ENCODE peak calls at places on chromosomes 3 and 15, in four cellular contexts. One of them, this sample, is unnamed.

GRCh38 chr15:26438718-26439117 is 334.1 kb downstream of the GABRB3 start:
- DNase-seq in heart left ventricle: no peak
- DNase-seq in tibial artery: no peak
- DNase-seq in left lung: no peak
- DNase-seq in this sample: no peak

GRCh38 chr3:59052803-59053411 is 3.1 kb upstream of the CFAP20DC start:
- DNase-seq in tibial artery: no peak
- DNase-seq in heart left ventricle: no peak
- DNase-seq in left lung: no peak
- DNase-seq in this sample: no peak

GRCh38 chr3:8644748-8645390 is at the start of gene SSUH2:
- DNase-seq in tibial artery: peak; percentile 3
- DNase-seq in left lung: no peak
- DNase-seq in heart left ventricle: no peak
- DNase-seq in this sample: peak; percentile 18

GRCh38 chr15:64522226-64522823 is 61.9 kb downstream of the ZNF609 start:
- DNase-seq in tibial artery: no peak
- DNase-seq in left lung: no peak
- DNase-seq in heart left ventricle: no peak
- DNase-seq in this sample: no peak

GRCh38 chr3:182843478-182843877 is 50.2 kb downstream of the ATP11B start:
- DNase-seq in left lung: no peak
- DNase-seq in heart left ventricle: no peak
- DNase-seq in tibial artery: no peak
- DNase-seq in this sample: no peak

GRCh38 chr3:123122525-123123315 is 55.9 kb downstream of the PDIA5 start:
- DNase-seq in tibial artery: peak; percentile 52
- DNase-seq in heart left ventricle: no peak
- DNase-seq in left lung: no peak
- DNase-seq in this sample: peak; percentile 19

GRCh38 chr3:65439641-65440040 is 599.1 kb downstream of the MAGI1 start:
- DNase-seq in heart left ventricle: peak; percentile 61
- DNase-seq in left lung: no peak
- DNase-seq in tibial artery: peak; percentile 69
- DNase-seq in this sample: no peak

GRCh38 chr3:196272826-196273225 is 14.7 kb downstream of the PCYT1A start:
- DNase-seq in tibial artery: no peak
- DNase-seq in heart left ventricle: peak; percentile 42
- DNase-seq in left lung: no peak
- DNase-seq in this sample: no peak

GRCh38 chr3:123686254-123686653 is 101.4 kb upstream of the HACD2 start:
- DNase-seq in tibial artery: peak; percentile 68
- DNase-seq in left lung: no peak
- DNase-seq in heart left ventricle: no peak
- DNase-seq in this sample: no peak

GRCh38 chr15:79977431-79977940 is 6.5 kb upstream of the BCL2A1 start:
- DNase-seq in left lung: no peak
- DNase-seq in tibial artery: no peak
- DNase-seq in heart left ventricle: no peak
- DNase-seq in this sample: peak; percentile 75

GRCh38 chr15:64987136-64987535 is 2.6 kb downstream of the SPG21 start:
- DNase-seq in heart left ventricle: no peak
- DNase-seq in tibial artery: no peak
- DNase-seq in left lung: no peak
- DNase-seq in this sample: no peak

GRCh38 chr3:72230774-72231379 is 445.9 kb upstream of the PROK2 start:
- DNase-seq in left lung: no peak
- DNase-seq in tibial artery: no peak
- DNase-seq in heart left ventricle: no peak
- DNase-seq in this sample: no peak

GRCh38 chr3:153829596-153830170 is 291.5 kb upstream of the ARHGEF26 start:
- DNase-seq in heart left ventricle: no peak
- DNase-seq in tibial artery: no peak
- DNase-seq in left lung: no peak
- DNase-seq in this sample: no peak

GRCh38 chr3:89216021-89216739 is 108.8 kb downstream of the EPHA3 start:
- DNase-seq in left lung: no peak
- DNase-seq in heart left ventricle: no peak
- DNase-seq in tibial artery: no peak
- DNase-seq in this sample: no peak

GRCh38 chr3:89212614-89213013 is 105.2 kb downstream of the EPHA3 start:
- DNase-seq in left lung: no peak
- DNase-seq in heart left ventricle: no peak
- DNase-seq in tibial artery: no peak
- DNase-seq in this sample: no peak
- H3K4me1 ChIP-seq in left lung: no peaks in the 10 kb centered on the region
- H3K4me1 ChIP-seq in heart left ventricle: peaks cover 7% of the 10 kb centered on the region
- H3K4me1 ChIP-seq in tibial artery: no peaks in the 10 kb centered on the region
- H3K4me1 ChIP-seq in this sample: no peaks in the 10 kb centered on the region

DNA sequence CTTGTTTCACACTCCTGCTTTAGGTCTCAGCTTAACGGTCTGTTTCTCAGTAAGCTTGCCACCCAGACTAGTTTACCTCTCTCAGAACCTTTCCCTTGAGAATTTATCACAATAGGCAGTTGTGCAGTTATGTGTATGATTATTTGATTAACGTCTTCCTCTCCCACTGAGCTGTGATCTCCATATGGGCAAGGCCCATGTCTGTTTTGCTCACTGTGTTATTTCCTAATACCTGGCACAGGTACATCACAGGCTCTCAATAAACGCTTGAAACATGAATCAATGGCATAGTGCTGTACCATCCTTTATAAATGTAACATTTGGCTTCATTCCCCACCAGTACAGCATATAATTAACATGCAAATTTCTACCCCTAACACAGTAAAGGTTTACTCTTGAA is 29.1 kb upstream of the RARRES1 start:
- DNase-seq in left lung: no peak
- DNase-seq in heart left ventricle: no peak
- DNase-seq in tibial artery: no peak
- DNase-seq in this sample: no peak
- H3K4me1 ChIP-seq in left lung: no peaks in the 10 kb centered on the region
- H3K4me1 ChIP-seq in heart left ventricle: peaks cover 22% of the 10 kb centered on the region
- H3K4me1 ChIP-seq in tibial artery: peaks cover 6% of the 10 kb centered on the region
- H3K4me1 ChIP-seq in this sample: no peaks in the 10 kb centered on the region

GRCh38 chr3:50607271-50608091 is 4.1 kb downstream of the CISH start:
- DNase-seq in tibial artery: no peak
- DNase-seq in left lung: peak; percentile 64
- DNase-seq in heart left ventricle: no peak
- DNase-seq in this sample: no peak
- H3K4me1 ChIP-seq in tibial artery: peaks cover 94% of the 10 kb centered on the region
- H3K4me1 ChIP-seq in left lung: peaks cover 89% of the 10 kb centered on the region
- H3K4me1 ChIP-seq in heart left ventricle: peaks cover 86% of the 10 kb centered on the region
- H3K4me1 ChIP-seq in this sample: peaks cover 60% of the 10 kb centered on the region

GRCh38 chr3:140225996-140226395 is 291.0 kb downstream of the CLSTN2 start:
- DNase-seq in heart left ventricle: no peak
- DNase-seq in left lung: no peak
- DNase-seq in tibial artery: no peak
- DNase-seq in this sample: no peak

GRCh38 chr3:140219923-140220452 is 285.0 kb downstream of the CLSTN2 start:
- DNase-seq in left lung: no peak
- DNase-seq in heart left ventricle: no peak
- DNase-seq in tibial artery: no peak
- DNase-seq in this sample: no peak

GRCh38 chr3:140224307-140224706 is 289.3 kb downstream of the CLSTN2 start:
- DNase-seq in heart left ventricle: no peak
- DNase-seq in tibial artery: no peak
- DNase-seq in left lung: no peak
- DNase-seq in this sample: no peak

GRCh38 chr3:140223197-140223596 is 288.2 kb downstream of the CLSTN2 start:
- DNase-seq in heart left ventricle: no peak
- DNase-seq in tibial artery: no peak
- DNase-seq in left lung: no peak
- DNase-seq in this sample: no peak

DNA sequence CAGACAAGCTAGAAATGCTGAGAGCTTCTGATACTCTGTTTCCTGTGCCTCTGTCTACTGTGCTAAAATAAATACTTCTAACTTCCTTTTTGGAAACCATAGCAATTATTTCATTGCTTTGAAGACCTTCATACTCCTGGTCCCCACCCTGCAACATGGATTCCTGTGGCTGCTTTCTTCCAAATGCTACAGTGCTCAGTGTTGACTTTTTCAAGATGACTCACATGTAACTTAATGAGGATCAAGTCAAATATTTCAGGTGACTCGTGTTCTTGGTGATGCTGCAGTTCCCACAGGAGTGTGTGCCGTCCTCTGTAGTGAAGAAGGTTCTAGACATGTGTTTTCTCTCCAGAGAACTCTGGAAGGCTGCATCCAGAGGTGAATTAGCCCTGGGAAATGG is 288.6 kb downstream of the CLSTN2 start:
- DNase-seq in tibial artery: no peak
- DNase-seq in left lung: no peak
- DNase-seq in heart left ventricle: no peak
- DNase-seq in this sample: no peak
- H3K4me1 ChIP-seq in tibial artery: no peaks in the 10 kb centered on the region
- H3K4me1 ChIP-seq in left lung: no peaks in the 10 kb centered on the region
- H3K4me1 ChIP-seq in heart left ventricle: no peaks in the 10 kb centered on the region
- H3K4me1 ChIP-seq in this sample: no peaks in the 10 kb centered on the region

DNA sequence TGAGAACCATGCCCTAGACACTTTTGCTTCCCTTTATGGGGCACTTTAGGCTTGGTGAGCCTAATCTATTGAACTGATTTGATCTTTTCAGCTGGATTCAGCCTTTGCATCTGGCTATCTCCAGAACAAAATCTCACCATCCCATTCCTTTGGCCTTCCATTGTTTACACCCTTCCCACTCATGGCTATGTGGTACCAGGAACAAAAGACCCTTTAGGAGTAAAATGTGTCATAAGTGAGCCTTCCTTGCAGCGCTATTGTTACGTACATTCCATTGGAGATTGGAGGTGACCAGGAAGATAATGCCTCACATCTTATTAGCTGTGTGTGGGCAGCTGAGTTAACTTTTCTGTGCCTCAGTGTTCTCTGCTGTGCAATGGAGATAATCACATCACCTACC is 188.4 kb downstream of the SATB1 start:
- DNase-seq in left lung: no peak
- DNase-seq in tibial artery: no peak
- DNase-seq in heart left ventricle: no peak
- DNase-seq in this sample: no peak
- H3K4me1 ChIP-seq in left lung: no peaks in the 10 kb centered on the region
- H3K4me1 ChIP-seq in tibial artery: no peaks in the 10 kb centered on the region
- H3K4me1 ChIP-seq in heart left ventricle: no peaks in the 10 kb centered on the region
- H3K4me1 ChIP-seq in this sample: no peaks in the 10 kb centered on the region

GRCh38 chr15:73078722-73079121 is 26.5 kb downstream of the NEO1 start:
- DNase-seq in left lung: no peak
- DNase-seq in tibial artery: no peak
- DNase-seq in heart left ventricle: no peak
- DNase-seq in this sample: no peak
- H3K4me1 ChIP-seq in left lung: peaks cover 25% of the 10 kb centered on the region
- H3K4me1 ChIP-seq in tibial artery: peaks cover 40% of the 10 kb centered on the region
- H3K4me1 ChIP-seq in heart left ventricle: peaks cover 7% of the 10 kb centered on the region
- H3K4me1 ChIP-seq in this sample: peaks cover 16% of the 10 kb centered on the region

GRCh38 chr3:43406637-43407023 is 120.3 kb downstream of the SNRK start:
- DNase-seq in left lung: no peak
- DNase-seq in heart left ventricle: no peak
- DNase-seq in tibial artery: no peak
- DNase-seq in this sample: no peak

GRCh38 chr3:43405888-43406636 is 119.7 kb downstream of the SNRK start:
- DNase-seq in heart left ventricle: peak; percentile 32
- DNase-seq in tibial artery: peak; percentile 81
- DNase-seq in left lung: no peak
- DNase-seq in this sample: no peak

GRCh38 chr3:43399034-43399433 is 112.7 kb downstream of the SNRK start:
- DNase-seq in left lung: no peak
- DNase-seq in heart left ventricle: no peak
- DNase-seq in tibial artery: no peak
- DNase-seq in this sample: no peak

GRCh38 chr3:43400162-43400561 is 113.8 kb downstream of the SNRK start:
- DNase-seq in heart left ventricle: no peak
- DNase-seq in tibial artery: no peak
- DNase-seq in left lung: no peak
- DNase-seq in this sample: no peak

DNA sequence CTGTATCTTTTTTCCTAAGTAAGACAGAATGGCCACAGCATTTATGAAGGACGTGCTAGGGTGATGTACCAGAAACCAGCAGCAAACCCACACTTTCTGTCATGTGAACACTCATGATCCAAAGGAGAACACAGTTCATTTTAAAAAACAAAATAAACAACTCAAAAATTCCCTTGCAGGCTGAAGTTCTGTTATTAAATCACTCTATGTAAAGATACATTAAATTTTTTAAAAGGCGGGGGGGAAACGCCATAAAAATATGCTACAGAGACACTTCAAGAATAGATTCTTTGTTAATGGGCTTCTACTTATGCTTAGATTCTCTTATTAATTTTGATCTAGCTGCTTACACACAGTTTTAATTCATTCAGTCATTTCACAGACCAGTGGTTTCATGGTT is 114.8 kb downstream of the SNRK start:
- DNase-seq in heart left ventricle: no peak
- DNase-seq in left lung: no peak
- DNase-seq in tibial artery: no peak
- DNase-seq in this sample: no peak
- H3K4me1 ChIP-seq in heart left ventricle: peaks cover 15% of the 10 kb centered on the region
- H3K4me1 ChIP-seq in left lung: no peaks in the 10 kb centered on the region
- H3K4me1 ChIP-seq in tibial artery: no peaks in the 10 kb centered on the region
- H3K4me1 ChIP-seq in this sample: no peaks in the 10 kb centered on the region

This sample was measured in spleen.